ENCODE peak calls at places on chromosomes 3 and 15, in four cellular contexts. X, C, Z and A are unnamed samples.

GRCh38 chr15:81410318-81410753 is 36.3 kb upstream of the TMC3 start:
- DNase-seq in X (peak; percentile 28), C (no peak), Z (peak; percentile 37), A (peak; percentile 89)

GRCh38 chr15:79329186-79329611 is 18.3 kb downstream of the TMED3 start:
- DNase-seq in X (no peak), C (no peak), Z (peak; percentile 11), A (peak; percentile 79)

GRCh38 chr3:48423241-48423882 is 6.5 kb downstream of the PLXNB1 start:
- DNase-seq in X (no peak), C (no peak), Z (no peak), A (no peak)

GRCh38 chr3:196971094-196971698 is 2.6 kb upstream of the PIGZ start:
- DNase-seq in X (no peak), C (no peak), Z (no peak), A (peak; percentile 25)

GRCh38 chr15:66842710-66843441 is 140.8 kb downstream of the SMAD6 start:
- DNase-seq in X (peak; percentile 79), C (no peak), Z (no peak), A (peak; percentile 25)

GRCh38 chr15:95912728-95913127 is 417.8 kb upstream of the NR2F2 start:
- DNase-seq in X (no peak), C (no peak), Z (no peak), A (no peak)

GRCh38 chr3:195441476-195441970 is 1.3 kb downstream of the ACAP2 start:
- DNase-seq in X (no peak), C (no peak), Z (no peak), A (no peak)

GRCh38 chr3:156187146-156187769 is 66.9 kb downstream of the KCNAB1 start:
- DNase-seq in X (no peak), C (no peak), Z (no peak), A (peak; percentile 71)

GRCh38 chr3:25064681-25065080 is 363.4 kb upstream of the RARB start:
- DNase-seq in X (no peak), C (no peak), Z (no peak), A (no peak)

GRCh38 chr3:102060814-102061213 is 211.5 kb downstream of the NFKBIZ start:
- DNase-seq in X (no peak), C (no peak), Z (no peak), A (peak; percentile 28)

GRCh38 chr3:74534611-74535010 is 79.8 kb downstream of the CNTN3 start:
- DNase-seq in X (no peak), C (no peak), Z (no peak), A (no peak)

GRCh38 chr3:176513604-176514003 is 683.7 kb downstream of the TBL1XR1 start:
- DNase-seq in X (no peak), C (no peak), Z (no peak), A (no peak)

GRCh38 chr15:35170216-35170615 is 85.1 kb upstream of the NANOGP8 start:
- DNase-seq in X (no peak), C (no peak), Z (peak; percentile 21), A (no peak)

GRCh38 chr15:92391640-92392039 is 2.0 kb upstream of the ST8SIA2 start:
- DNase-seq in X (no peak), C (no peak), Z (no peak), A (peak; percentile 32)
- TF ChIP-seq CTCF in X (no peak), C (no peak), Z (peak; percentile 29), A (peak; percentile 33)

GRCh38 chr3:45937206-45938042 is 5.8 kb upstream of the CXCR6 start:
- DNase-seq in X (no peak), C (no peak), Z (no peak), A (no peak)
- TF ChIP-seq CTCF in X (no peak), C (no peak), Z (no peak), A (no peak)

GRCh38 chr3:34106879-34107278 is 308.4 kb downstream of the PDCD6IP start:
- DNase-seq in X (no peak), C (no peak), Z (no peak), A (peak; percentile 25)
- TF ChIP-seq CTCF in X (no peak), C (peak; percentile 65), Z (peak; percentile 34), A (peak; percentile 46)

GRCh38 chr15:72532991-72533601 is 59.0 kb downstream of the ARIH1 start:
- DNase-seq in X (no peak), C (no peak), Z (no peak), A (no peak)
- TF ChIP-seq CTCF in X (no peak), C (peak; percentile 65), Z (peak; percentile 25), A (peak; percentile 52)

GRCh38 chr15:52172869-52173268 is 18.3 kb downstream of the GNB5 start:
- DNase-seq in X (no peak), C (no peak), Z (no peak), A (no peak)

GRCh38 chr15:52171807-52172206 is 19.4 kb downstream of the GNB5 start:
- DNase-seq in X (no peak), C (no peak), Z (no peak), A (no peak)

GRCh38 chr15:52171386-52171785 is 19.8 kb downstream of the GNB5 start:
- DNase-seq in X (no peak), C (no peak), Z (no peak), A (no peak)
- TF ChIP-seq CTCF in X (no peak), C (no peak), Z (peak; percentile 21), A (no peak)